ENCODE peak calls at places on chromosome 11, in ten cellular contexts. B, H, N, P, M, O, Y, U, D and W are unnamed samples.

GRCh38 chr11:26931881-26932280 is 62.0 kb upstream of the FIBIN start:
- DNase-seq in B (no peak), H (no peak), N (no peak), P (no peak), M (no peak), O (no peak), Y (no peak), U (no peak), D (no peak), W (no peak)

GRCh38 chr11:123033895-123034294 is 28.0 kb downstream of the HSPA8 start:
- DNase-seq in B (no peak), H (peak; percentile 41), N (peak; percentile 47), P (no peak), M (no peak), O (no peak), Y (no peak), U (no peak), D (no peak), W (no peak)

GRCh38 chr11:74018331-74019005 is 9.6 kb upstream of the UCP3 start:
- DNase-seq in B (no peak), H (peak; percentile 42), N (peak; percentile 30), P (no peak), M (no peak), O (no peak), Y (no peak), U (no peak), D (peak; percentile 94), W (peak; percentile 97)

GRCh38 chr11:38990841-38991240 is 2392.8 kb upstream of the RAG2 start:
- DNase-seq in B (no peak), H (no peak), N (no peak), P (no peak), M (no peak), O (no peak), Y (peak; percentile 59), U (no peak), D (no peak), W (no peak)

GRCh38 chr11:108565653-108566052 is 27.9 kb downstream of the EXPH5 start:
- DNase-seq in B (no peak), H (no peak), N (no peak), P (no peak), M (peak; percentile 39), O (no peak), Y (no peak), U (no peak), D (no peak), W (no peak)

GRCh38 chr11:69234740-69235710 is 58.9 kb upstream of the MYEOV start:
- DNase-seq in B (no peak), H (no peak), N (no peak), P (no peak), M (no peak), O (no peak), Y (no peak), U (no peak), D (no peak), W (peak; percentile 28)

GRCh38 chr11:83865636-83866461 is 579.7 kb upstream of the CCDC90B start:
- DNase-seq in B (no peak), H (no peak), N (peak; percentile 6), P (peak; percentile 20), M (no peak), O (no peak), Y (no peak), U (no peak), D (no peak), W (no peak)

GRCh38 chr11:64519541-64519940 is 71.5 kb upstream of the SLC22A12 start:
- DNase-seq in B (no peak), H (no peak), N (no peak), P (no peak), M (no peak), O (no peak), Y (no peak), U (no peak), D (no peak), W (no peak)

GRCh38 chr11:87252869-87253268 is 215.1 kb downstream of the TMEM135 start:
- DNase-seq in B (no peak), H (peak; percentile 45), N (peak; percentile 6), P (no peak), M (no peak), O (no peak), Y (no peak), U (no peak), D (no peak), W (no peak)